ENCODE peak calls at places on chromosomes 2 and 18, in six cellular contexts. V is RWPE1, Y is endodermal cell, F is fibroblast of lung, N is left kidney, G is cardiac muscle cell. J is an unnamed sample.

GRCh38 chr2:201774546-201774945 is 6.2 kb downstream of the ALS2 start:
- DNase-seq in Y (no peak), V (no peak), N (no peak), F (no peak), G (no peak), J (no peak)

GRCh38 chr2:40470817-40471809 is 19.2 kb upstream of the SLC8A1 start:
- DNase-seq in V (no peak), N (peak; percentile 31), Y (no peak), G (no peak), F (no peak), J (no peak)

GRCh38 chr2:67267238-67267637 is 129.9 kb upstream of the ETAA1 start:
- DNase-seq in F (no peak), V (no peak), Y (no peak), N (no peak), G (no peak), J (no peak)

GRCh38 chr2:29688429-29688828 is 233.0 kb downstream of the ALK start:
- DNase-seq in V (no peak), F (no peak), G (no peak), Y (no peak), N (no peak), J (no peak)

GRCh38 chr2:112640467-112640799 is 5.3 kb upstream of the SLC20A1 start:
- DNase-seq in F (no peak), V (no peak), G (no peak), Y (no peak), N (no peak), J (no peak)

GRCh38 chr18:76454429-76454828 is 40.6 kb downstream of the ZNF516 start:
- DNase-seq in N (peak; percentile 16), F (peak; percentile 65), Y (no peak), V (no peak), G (no peak), J (no peak)

GRCh38 chr2:100603945-100604633 is 41.3 kb downstream of the PDCL3 start:
- DNase-seq in G (no peak), F (no peak), Y (no peak), V (no peak), N (no peak), J (peak; percentile 46)

GRCh38 chr2:234178309-234179030 is 128.0 kb downstream of the SPP2 start:
- DNase-seq in V (no peak), N (peak; percentile 50), F (no peak), G (peak; percentile 44), Y (peak; percentile 65), J (no peak)

GRCh38 chr2:238162171-238162515 is 3.4 kb downstream of the ERFE start:
- DNase-seq in G (no peak), V (no peak), F (no peak), N (no peak), Y (no peak), J (no peak)

GRCh38 chr2:31812051-31812798 is 198.6 kb downstream of the MEMO1 start:
- DNase-seq in G (peak; percentile 8), V (peak; percentile 12), F (no peak), N (no peak), Y (no peak), J (peak; percentile 50)

GRCh38 chr18:76273956-76274355 is 221.1 kb downstream of the ZNF516 start:
- DNase-seq in F (no peak), N (no peak), V (no peak), Y (no peak), G (no peak), J (no peak)

GRCh38 chr2:178550352-178550751 is 70.1 kb downstream of the PLEKHA3 start:
- DNase-seq in F (no peak), G (no peak), Y (no peak), V (no peak), N (no peak), J (no peak)

GRCh38 chr2:111143107-111143886 is 22.6 kb downstream of the BCL2L11 start:
- DNase-seq in V (no peak), Y (no peak), F (no peak), N (no peak), G (no peak), J (no peak)

GRCh38 chr2:8247905-8248622 is 433.8 kb upstream of the ID2 start:
- DNase-seq in G (no peak), N (no peak), V (no peak), Y (peak; percentile 24), F (peak; percentile 2), J (no peak)

GRCh38 chr2:127175821-127176354 is 44.2 kb downstream of the CYP27C1 start:
- DNase-seq in F (peak; percentile 69), G (peak; percentile 8), Y (peak; percentile 44), N (peak; percentile 84), V (no peak), J (peak; percentile 79)

GRCh38 chr2:118059919-118060478 is 28.3 kb upstream of the INSIG2 start:
- DNase-seq in N (no peak), F (peak; percentile 44), V (no peak), Y (no peak), G (peak; percentile 82), J (peak; percentile 88)

GRCh38 chr2:225002656-225003045 is 39.6 kb downstream of the DOCK10 start:
- DNase-seq in N (peak; percentile 73), G (no peak), V (no peak), F (no peak), Y (no peak), J (no peak)

GRCh38 chr2:241738040-241738686 is 3.7 kb downstream of the D2HGDH start:
- DNase-seq in N (no peak), F (no peak), Y (no peak), V (no peak), G (no peak), J (no peak)

GRCh38 chr2:231642631-231643493 is 50.2 kb downstream of the TEX44 start:
- DNase-seq in G (peak; percentile 87), N (peak; percentile 84), F (peak; percentile 91), Y (no peak), V (peak; percentile 96), J (peak; percentile 98)

GRCh38 chr2:157254041-157254440 is 3.5 kb upstream of the GALNT5 start:
- DNase-seq in V (no peak), F (no peak), N (no peak), Y (no peak), G (no peak), J (no peak)

GRCh38 chr18:76426738-76427305 is 68.2 kb downstream of the ZNF516 start:
- DNase-seq in G (peak; percentile 37), F (peak; percentile 43), N (peak; percentile 70), Y (peak; percentile 94), V (peak; percentile 32), J (peak; percentile 21)

GRCh38 chr2:134919360-134920210 is 963 bp downstream of the CCNT2 start:
- DNase-seq in V (no peak), N (peak; percentile 69), G (peak; percentile 51), F (peak; percentile 36), Y (no peak), J (no peak)

GRCh38 chr2:74462054-74462785 is 3.0 kb downstream of the MOGS start:
- DNase-seq in V (no peak), N (no peak), G (no peak), F (no peak), Y (no peak), J (no peak)

GRCh38 chr2:136225950-136226835 is 108.2 kb upstream of the CXCR4 start:
- DNase-seq in V (no peak), F (no peak), N (peak; percentile 30), Y (no peak), G (no peak), J (no peak)

GRCh38 chr2:11750422-11750821 is 4.0 kb downstream of the LPIN1 start:
- DNase-seq in Y (no peak), V (peak; percentile 26), G (no peak), N (no peak), F (no peak), J (peak; percentile 22)

GRCh38 chr18:76621184-76621583 is 126.1 kb upstream of the ZNF516 start:
- DNase-seq in G (no peak), Y (no peak), F (peak; percentile 27), V (no peak), N (peak; percentile 83), J (no peak)

GRCh38 chr18:49520661-49521145 is 33.7 kb upstream of the C18orf32 start:
- DNase-seq in F (peak; percentile 41), G (peak; percentile 36), Y (no peak), N (no peak), V (no peak), J (no peak)

GRCh38 chr2:108268001-108268400 is 20.7 kb upstream of the SULT1C2 start:
- DNase-seq in V (peak; percentile 30), G (peak; percentile 59), F (peak; percentile 74), Y (no peak), N (no peak), J (peak; percentile 89)

GRCh38 chr18:22168360-22168921 is 948 bp upstream of the GATA6 start:
- DNase-seq in F (peak; percentile 26), V (peak; percentile 20), G (peak; percentile 47), Y (peak; percentile 77), N (peak; percentile 68), J (no peak)

GRCh38 chr2:201938151-201938815 is 95.4 kb upstream of the FZD7 start:
- DNase-seq in F (no peak), Y (peak; percentile 41), N (no peak), V (peak; percentile 11), G (no peak), J (no peak)

GRCh38 chr2:189719531-189719930 is 43.1 kb downstream of the OSGEPL1 start:
- DNase-seq in G (peak; percentile 35), V (no peak), Y (no peak), F (no peak), N (no peak), J (no peak)

J was measured in HFFc6.